ENCODE peak calls at places on chromosomes 7 and 10, in seven cellular contexts. I is posterior cingulate gyrus; Q is activated naive CD8-positive, alpha-beta T cell treated with anti-CD3 and anti-CD28 coated beads, Interleukin-2, amount 50 U/mL, for 24 hours; J is heart left ventricle; R is NCI-H774; G is HFF-Myc; Z is iPS-NIHi11. M is an unnamed sample.

GRCh38 chr10:121751191-121751760 is 153.0 kb upstream of the FGFR2 start:
- DNase-seq in I (no peak), R (no peak), Q (no peak), Z (no peak), G (no peak), J (no peak), M (no peak)

GRCh38 chr10:132469197-132469942 is 68.2 kb upstream of the INPP5A start:
- DNase-seq in Q (no peak), Z (no peak), R (no peak), G (no peak), J (peak; percentile 48), I (no peak), M (peak; percentile 72)

GRCh38 chr7:98669417-98670015 is 52.4 kb downstream of the NPTX2 start:
- DNase-seq in J (no peak), Q (no peak), G (no peak), I (no peak), Z (no peak), R (no peak), M (peak; percentile 64)

GRCh38 chr10:659710-660141 is 29.7 kb downstream of the DIP2C start:
- DNase-seq in Z (no peak), I (no peak), G (peak; percentile 10), Q (no peak), R (no peak), J (no peak), M (no peak)

GRCh38 chr10:47458466-47459154 is 25.3 kb downstream of the ANXA8 start:
- DNase-seq in J (no peak), Q (no peak), R (no peak), I (no peak), G (no peak), Z (no peak), M (no peak)

GRCh38 chr7:2759736-2760097 is 71.7 kb downstream of the AMZ1 start:
- DNase-seq in J (no peak), Z (no peak), R (peak; percentile 58), Q (no peak), I (peak; percentile 59), G (no peak), M (no peak)

GRCh38 chr7:2022021-2022409 is 210.7 kb downstream of the MAD1L1 start:
- DNase-seq in G (no peak), R (no peak), Q (no peak), J (peak; percentile 11), I (no peak), Z (no peak), M (peak; percentile 30)

GRCh38 chr7:158410720-158411119 is 176.9 kb downstream of the PTPRN2 start:
- DNase-seq in R (no peak), I (no peak), Q (no peak), G (no peak), J (no peak), Z (no peak), M (peak; percentile 72)

GRCh38 chr10:117420768-117421167 is 45.5 kb upstream of the PDZD8 start:
- DNase-seq in Z (no peak), I (no peak), G (no peak), Q (no peak), J (no peak), R (no peak), M (no peak)

GRCh38 chr10:18290651-18291313 is 150.6 kb downstream of the CACNB2 start:
- DNase-seq in G (no peak), Q (no peak), Z (no peak), J (no peak), I (no peak), R (no peak), M (no peak)

GRCh38 chr7:7554021-7554432 is 12.7 kb upstream of the MIOS start:
- DNase-seq in Q (no peak), I (no peak), G (no peak), R (peak; percentile 48), J (no peak), Z (no peak), M (no peak)

GRCh38 chr7:47304727-47305719 is 276.9 kb downstream of the TNS3 start:
- DNase-seq in J (no peak), Z (no peak), G (no peak), I (no peak), R (no peak), Q (no peak), M (no peak)

GRCh38 chr7:107661081-107661864 is 645 bp downstream of the SLC26A4 start:
- DNase-seq in I (peak; percentile 50), R (peak; percentile 45), Z (peak; percentile 67), J (peak; percentile 75), Q (peak; percentile 38), G (no peak), M (peak; percentile 90)

GRCh38 chr7:11613292-11613930 is 218.6 kb downstream of the THSD7A start:
- DNase-seq in J (no peak), I (no peak), G (no peak), R (no peak), Z (no peak), Q (no peak), M (no peak)

GRCh38 chr7:1678571-1679325 is 8.7 kb downstream of the ELFN1 start:
- DNase-seq in R (no peak), Z (peak; percentile 6), I (no peak), Q (no peak), G (no peak), J (peak; percentile 48), M (no peak)

GRCh38 chr7:27168265-27168947 is 3.1 kb upstream of the HOXA9 start:
- DNase-seq in R (no peak), Q (no peak), I (no peak), G (no peak), J (peak; percentile 49), Z (no peak), M (peak; percentile 71)

GRCh38 chr7:40850017-40850416 is 715.2 kb downstream of the SUGCT start:
- DNase-seq in J (no peak), G (no peak), R (no peak), I (no peak), Q (no peak), Z (no peak), M (no peak)